ENCODE peak calls at places on chromosome 2, in ten cellular contexts. H, Q, B, I, X, M, P, O, C and W are unnamed samples.

GRCh38 chr2:15714609-15715008 is 122.9 kb downstream of the DDX1 start:
- DNase-seq in H (no peak), Q (no peak), B (no peak), I (no peak), X (no peak), M (no peak), P (no peak), O (no peak), C (no peak), W (no peak)

GRCh38 chr2:188598551-188598950 is 306.9 kb downstream of the GULP1 start:
- DNase-seq in H (no peak), Q (peak), B (no peak), I (no peak), X (peak), M (no peak), P (no peak), O (no peak), C (no peak), W (no peak)

GRCh38 chr2:48607307-48608014 is 10.2 kb upstream of the GTF2A1L start:
- DNase-seq in H (no peak), Q (no peak), B (peak), I (no peak), X (no peak), M (peak), P (no peak), O (no peak), C (peak), W (no peak)

GRCh38 chr2:160221391-160222276 is 21.6 kb upstream of the ITGB6 start:
- DNase-seq in H (peak), Q (peak), B (peak), I (peak), X (peak), M (peak), P (peak), O (no peak), C (peak), W (no peak)

GRCh38 chr2:235384624-235385023 is 109.2 kb upstream of the AGAP1 start:
- DNase-seq in H (no peak), Q (no peak), B (no peak), I (no peak), X (no peak), M (no peak), P (no peak), O (no peak), C (no peak), W (no peak)

GRCh38 chr2:224217962-224218347 is 178.9 kb upstream of the SERPINE2 start:
- DNase-seq in H (no peak), Q (peak), B (peak), I (no peak), X (no peak), M (peak), P (no peak), O (no peak), C (peak), W (no peak)

GRCh38 chr2:177658309-177658708 is 265.7 kb downstream of the AGPS start:
- DNase-seq in H (no peak), Q (no peak), B (no peak), I (no peak), X (no peak), M (no peak), P (no peak), O (no peak), C (no peak), W (no peak)

GRCh38 chr2:20370191-20370590 is 19.5 kb upstream of the PUM2 start:
- DNase-seq in H (peak), Q (no peak), B (peak), I (no peak), X (peak), M (no peak), P (no peak), O (no peak), C (peak), W (no peak)

GRCh38 chr2:16281451-16282330 is 341.3 kb downstream of the MYCN start:
- DNase-seq in H (no peak), Q (no peak), B (no peak), I (no peak), X (peak), M (peak), P (no peak), O (no peak), C (no peak), W (no peak)

GRCh38 chr2:33598472-33599174 is 476 bp downstream of the FAM98A start:
- DNase-seq in H (peak), Q (peak), B (peak), I (no peak), X (peak), M (peak), P (no peak), O (peak), C (no peak), W (peak)

GRCh38 chr2:109322646-109323045 is 193.6 kb downstream of the SH3RF3 start:
- DNase-seq in H (no peak), Q (no peak), B (no peak), I (no peak), X (no peak), M (no peak), P (no peak), O (no peak), C (no peak), W (no peak)

GRCh38 chr2:109322111-109322510 is 193.1 kb downstream of the SH3RF3 start:
- DNase-seq in H (no peak), Q (peak), B (peak), I (peak), X (peak), M (peak), P (no peak), O (no peak), C (peak), W (no peak)

GRCh38 chr2:109318949-109319342 is 189.9 kb downstream of the SH3RF3 start:
- DNase-seq in H (no peak), Q (no peak), B (no peak), I (no peak), X (no peak), M (no peak), P (no peak), O (no peak), C (no peak), W (no peak)

GRCh38 chr2:109320195-109320935 is 191.4 kb downstream of the SH3RF3 start:
- DNase-seq in H (no peak), Q (no peak), B (no peak), I (no peak), X (no peak), M (no peak), P (no peak), O (no peak), C (no peak), W (no peak)

GRCh38 chr2:109321570-109321969 is 192.6 kb downstream of the SH3RF3 start:
- DNase-seq in H (no peak), Q (no peak), B (peak), I (no peak), X (no peak), M (peak), P (no peak), O (no peak), C (peak), W (no peak)
- H3K4me3 ChIP-seq in H (no peak), Q (no peak), B (no peak), I (peak), X (no peak), M (peak), P (no peak), O (no peak), C (no peak), W (no peak)

GRCh38 chr2:85414761-85415498 is 3.6 kb upstream of the SH2D6 start:
- DNase-seq in H (no peak), Q (no peak), B (no peak), I (no peak), X (no peak), M (no peak), P (no peak), O (no peak), C (no peak), W (no peak)

GRCh38 chr2:85411405-85411748 is 1.2 kb upstream of the CAPG start:
- DNase-seq in H (no peak), Q (no peak), B (no peak), I (no peak), X (no peak), M (no peak), P (no peak), O (no peak), C (no peak), W (no peak)

GRCh38 chr2:85410584-85411404 is 628 bp upstream of the CAPG start:
- DNase-seq in H (peak), Q (no peak), B (peak), I (no peak), X (no peak), M (no peak), P (no peak), O (no peak), C (peak), W (no peak)

GRCh38 chr2:85409719-85410583 is at the start of gene CAPG:
- DNase-seq in H (peak), Q (peak), B (no peak), I (peak), X (no peak), M (no peak), P (peak), O (no peak), C (no peak), W (peak)

GRCh38 chr2:85413592-85414421 is 3.6 kb upstream of the CAPG start:
- DNase-seq in H (peak), Q (no peak), B (peak), I (no peak), X (peak), M (peak), P (peak), O (no peak), C (peak), W (no peak)
- H3K4me3 ChIP-seq in H (peak), Q (peak), B (peak), I (peak), X (peak), M (peak), P (peak), O (no peak), C (peak), W (no peak)

GRCh38 chr2:68218343-68218901 is 33.9 kb downstream of the PPP3R1 start:
- DNase-seq in H (no peak), Q (no peak), B (no peak), I (no peak), X (no peak), M (no peak), P (no peak), O (no peak), C (no peak), W (no peak)

GRCh38 chr2:68225119-68225632 is 27.2 kb downstream of the PPP3R1 start:
- DNase-seq in H (no peak), Q (peak), B (peak), I (no peak), X (no peak), M (peak), P (no peak), O (peak), C (no peak), W (no peak)

GRCh38 chr2:68223419-68223818 is 28.9 kb downstream of the PPP3R1 start:
- DNase-seq in H (no peak), Q (no peak), B (no peak), I (no peak), X (no peak), M (peak), P (no peak), O (no peak), C (no peak), W (no peak)

GRCh38 chr2:68217729-68218128 is 34.6 kb downstream of the PPP3R1 start:
- DNase-seq in H (no peak), Q (no peak), B (no peak), I (no peak), X (no peak), M (no peak), P (no peak), O (no peak), C (no peak), W (no peak)

GRCh38 chr2:68222287-68222686 is 30.0 kb downstream of the PPP3R1 start:
- DNase-seq in H (no peak), Q (no peak), B (no peak), I (no peak), X (no peak), M (no peak), P (no peak), O (no peak), C (no peak), W (no peak)
- H3K4me3 ChIP-seq in H (no peak), Q (no peak), B (no peak), I (no peak), X (no peak), M (no peak), P (no peak), O (no peak), C (no peak), W (no peak)

DNA sequence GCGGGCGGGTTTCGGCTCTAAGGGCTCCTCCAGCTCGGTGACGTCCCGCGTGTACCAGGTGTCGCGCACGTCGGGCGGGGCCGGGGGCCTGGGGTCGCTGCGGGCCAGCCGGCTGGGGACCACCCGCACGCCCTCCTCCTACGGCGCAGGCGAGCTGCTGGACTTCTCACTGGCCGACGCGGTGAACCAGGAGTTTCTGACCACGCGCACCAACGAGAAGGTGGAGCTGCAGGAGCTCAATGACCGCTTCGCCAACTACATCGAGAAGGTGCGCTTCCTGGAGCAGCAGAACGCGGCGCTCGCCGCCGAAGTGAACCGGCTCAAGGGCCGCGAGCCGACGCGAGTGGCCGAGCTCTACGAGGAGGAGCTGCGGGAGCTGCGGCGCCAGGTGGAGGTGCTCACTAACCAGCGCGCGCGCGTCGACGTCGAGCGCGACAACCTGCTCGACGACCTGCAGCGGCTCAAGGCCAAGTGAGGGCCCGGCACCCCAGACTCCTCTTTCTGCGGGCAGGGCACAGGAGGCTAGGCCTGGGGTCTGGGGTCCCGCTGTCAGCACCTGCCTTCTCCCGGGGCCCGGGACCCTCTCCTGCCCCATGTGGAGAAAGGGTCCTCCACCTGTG is 503 bp downstream of the DES start:
- DNase-seq in H (no peak), Q (no peak), B (no peak), I (no peak), X (no peak), M (no peak), P (no peak), O (no peak), C (no peak), W (no peak)
- H3K4me3 ChIP-seq in H (no peak), Q (peak), B (no peak), I (peak), X (peak), M (no peak), P (no peak), O (no peak), C (no peak), W (no peak)

GRCh38 chr2:231713738-231714638 is 5.7 kb downstream of the PTMA start:
- DNase-seq in H (peak), Q (peak), B (peak), I (peak), X (peak), M (peak), P (peak), O (peak), C (peak), W (peak)
- H3K4me3 ChIP-seq in H (no peak), Q (no peak), B (no peak), I (peak), X (no peak), M (no peak), P (no peak), O (peak), C (no peak), W (no peak)

GRCh38 chr2:236571161-236571560 is 1.5 kb downstream of the ACKR3 start:
- DNase-seq in H (no peak), Q (no peak), B (no peak), I (no peak), X (no peak), M (no peak), P (no peak), O (no peak), C (no peak), W (no peak)
- H3K4me3 ChIP-seq in H (peak), Q (peak), B (peak), I (peak), X (peak), M (no peak), P (peak), O (peak), C (peak), W (no peak)

DNA sequence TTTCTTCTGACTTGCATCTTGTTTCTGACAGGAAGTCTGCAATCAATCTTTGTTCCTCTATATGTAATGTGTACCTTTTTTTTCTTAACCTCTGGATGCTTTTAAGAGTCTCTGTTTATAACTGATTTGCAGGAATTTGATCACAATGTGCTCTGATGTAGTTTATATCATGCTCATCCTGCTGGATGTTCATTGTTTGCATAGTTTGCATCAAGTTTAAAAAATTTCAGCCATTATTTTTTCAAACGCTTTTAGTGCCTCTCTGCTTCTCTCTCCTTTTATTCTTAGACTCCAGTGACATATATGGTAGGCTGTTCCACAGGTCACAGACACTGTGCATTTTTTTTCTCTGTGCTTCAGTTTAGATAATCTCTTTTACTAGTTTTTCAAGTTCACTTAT is 23.9 kb downstream of the RBKS start:
- DNase-seq in H (no peak), Q (no peak), B (no peak), I (no peak), X (no peak), M (no peak), P (no peak), O (no peak), C (no peak), W (no peak)
- H3K4me3 ChIP-seq in H (no peak), Q (no peak), B (no peak), I (no peak), X (no peak), M (no peak), P (no peak), O (no peak), C (no peak), W (no peak)

DNA sequence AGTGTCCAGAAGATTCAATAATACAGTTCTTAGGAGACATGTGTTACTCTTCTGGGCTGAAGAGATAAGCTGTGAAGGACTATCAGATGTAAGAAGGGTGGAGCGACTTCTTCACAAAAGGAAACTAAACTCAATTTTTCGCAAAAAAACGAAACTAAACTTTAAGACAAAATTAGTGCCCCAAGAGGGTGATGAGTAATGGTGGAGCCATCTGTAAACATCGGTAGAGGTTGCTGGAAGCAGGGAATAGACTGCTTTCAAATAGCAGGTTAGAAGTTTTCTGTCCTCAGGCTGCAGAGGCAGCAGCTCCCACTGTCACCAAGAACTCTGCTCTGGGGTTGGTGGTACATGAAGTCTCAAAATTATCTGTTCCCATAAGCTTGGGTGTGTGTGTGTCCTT is 111.6 kb upstream of the TACR1 start:
- DNase-seq in H (no peak), Q (no peak), B (peak), I (no peak), X (no peak), M (peak), P (no peak), O (no peak), C (peak), W (no peak)
- H3K4me3 ChIP-seq in H (no peak), Q (no peak), B (no peak), I (no peak), X (no peak), M (no peak), P (no peak), O (no peak), C (no peak), W (peak)

DNA sequence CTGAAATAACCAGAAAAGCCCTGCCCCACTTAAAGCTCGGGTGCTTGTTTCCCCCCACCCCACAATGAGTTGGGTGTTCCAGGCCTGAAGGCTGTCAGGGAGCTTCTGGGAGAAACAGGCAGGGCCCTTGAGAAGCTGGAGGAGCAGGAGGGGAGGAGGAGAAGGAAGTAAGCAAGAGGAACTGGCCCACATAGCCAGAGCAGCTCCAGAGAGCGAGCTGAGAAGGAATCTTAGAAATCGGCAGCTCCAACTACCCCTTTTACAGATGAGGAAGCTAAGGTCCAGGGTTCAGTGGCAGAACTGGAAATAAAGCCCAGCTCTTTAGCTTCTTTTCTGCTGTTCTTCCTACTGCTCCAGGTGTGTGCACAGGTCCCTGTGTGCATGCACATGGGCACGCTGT is 12.7 kb upstream of the KCNK3 start:
- DNase-seq in H (no peak), Q (no peak), B (no peak), I (no peak), X (no peak), M (no peak), P (no peak), O (no peak), C (no peak), W (no peak)
- H3K4me3 ChIP-seq in H (no peak), Q (no peak), B (no peak), I (no peak), X (no peak), M (no peak), P (no peak), O (no peak), C (no peak), W (no peak)